ENCODE peak calls at places on chromosomes 5 and 9, in seven cellular contexts. E, R, G, B, L, P and S are unnamed samples.

GRCh38 chr5:8685704-8686103 is 816.8 kb downstream of the MTRR start:
- DNase-seq in E (no peak), R (no peak), G (no peak), B (no peak), L (no peak), P (no peak), S (no peak)

GRCh38 chr5:1225081-1225480 is at the start of gene SLC6A18:
- DNase-seq in E (no peak), R (no peak), G (no peak), B (no peak), L (no peak), P (no peak), S (no peak)

GRCh38 chr9:38339087-38339486 is 53.4 kb upstream of the ALDH1B1 start:
- DNase-seq in E (no peak), R (no peak), G (no peak), B (no peak), L (no peak), P (peak; percentile 93), S (no peak)

GRCh38 chr9:134604834-134605233 is 36.8 kb upstream of the COL5A1 start:
- DNase-seq in E (no peak), R (no peak), G (no peak), B (no peak), L (no peak), P (no peak), S (no peak)

GRCh38 chr5:79069488-79070001 is at the start of the genes BHMT2 and DMGDH:
- DNase-seq in E (no peak), R (no peak), G (no peak), B (no peak), L (no peak), P (peak; percentile 54), S (no peak)

GRCh38 chr5:40754381-40755092 is 1.2 kb downstream of the TTC33 start:
- DNase-seq in E (no peak), R (no peak), G (no peak), B (no peak), L (no peak), P (peak; percentile 55), S (no peak)

GRCh38 chr5:25858019-25858418 is 1180.4 kb downstream of the CDH9 start:
- DNase-seq in E (no peak), R (no peak), G (no peak), B (no peak), L (no peak), P (no peak), S (no peak)

GRCh38 chr9:132283165-132283564 is 71.6 kb downstream of the SETX start:
- DNase-seq in E (no peak), R (no peak), G (no peak), B (no peak), L (no peak), P (no peak), S (no peak)

GRCh38 chr5:2011481-2012411 is 129.0 kb upstream of the IRX4 start:
- DNase-seq in E (no peak), R (peak; percentile 27), G (no peak), B (no peak), L (no peak), P (no peak), S (no peak)

GRCh38 chr9:20209421-20210340 is 412.6 kb downstream of the MLLT3 start:
- DNase-seq in E (no peak), R (no peak), G (no peak), B (no peak), L (peak; percentile 15), P (no peak), S (peak; percentile 5)

GRCh38 chr5:127028822-127029457 is 1.4 kb downstream of the MARCHF3 start:
- DNase-seq in E (no peak), R (no peak), G (no peak), B (no peak), L (no peak), P (peak; percentile 58), S (no peak)

GRCh38 chr5:172303090-172303995 is 19.8 kb upstream of the UBTD2 start:
- DNase-seq in E (no peak), R (no peak), G (no peak), B (no peak), L (no peak), P (peak; percentile 69), S (no peak)

GRCh38 chr5:125005287-125005686 is 258.8 kb upstream of the ZNF608 start:
- DNase-seq in E (no peak), R (no peak), G (no peak), B (no peak), L (no peak), P (no peak), S (no peak)